ENCODE peak calls at places on chromosomes 16 and 17, in ten cellular contexts. C, N, H, R, Q, I, J, S, F and Z are unnamed samples.

GRCh38 chr17:63579633-63580032 is 21.1 kb upstream of the TACO1 start:
- DNase-seq in C (no peak), N (no peak), H (no peak), R (no peak), Q (no peak), I (no peak), J (no peak), S (no peak), F (no peak), Z (no peak)

GRCh38 chr16:11796227-11797165 is 562 bp downstream of the ZC3H7A start:
- DNase-seq in C (no peak), N (no peak), H (no peak), R (peak), Q (peak), I (peak), J (peak), S (no peak), F (peak), Z (peak)

GRCh38 chr17:37701424-37702020 is 43.3 kb downstream of the HNF1B start:
- DNase-seq in C (peak), N (no peak), H (peak), R (peak), Q (peak), I (peak), J (no peak), S (no peak), F (no peak), Z (no peak)

GRCh38 chr17:78040561-78041400 is 82.3 kb downstream of the TNRC6C start:
- DNase-seq in C (peak), N (no peak), H (peak), R (peak), Q (peak), I (peak), J (no peak), S (peak), F (peak), Z (peak)

GRCh38 chr16:75058815-75059214 is 57.8 kb downstream of the LDHD start:
- DNase-seq in C (no peak), N (no peak), H (no peak), R (no peak), Q (no peak), I (no peak), J (no peak), S (no peak), F (peak), Z (no peak)

GRCh38 chr17:39854909-39855308 is 9.2 kb downstream of the IKZF3 start:
- DNase-seq in C (no peak), N (no peak), H (no peak), R (no peak), Q (no peak), I (no peak), J (no peak), S (no peak), F (no peak), Z (no peak)

GRCh38 chr17:28645576-28645939 is 600 bp upstream of the BLTP2 start:
- DNase-seq in C (no peak), N (no peak), H (no peak), R (no peak), Q (peak), I (no peak), J (no peak), S (no peak), F (no peak), Z (peak)

GRCh38 chr16:80766798-80767197 is 37.6 kb downstream of the CDYL2 start:
- DNase-seq in C (no peak), N (no peak), H (no peak), R (no peak), Q (no peak), I (no peak), J (no peak), S (no peak), F (no peak), Z (no peak)

GRCh38 chr17:17367931-17368330 is 64.8 kb downstream of the NT5M start:
- DNase-seq in C (no peak), N (no peak), H (no peak), R (no peak), Q (no peak), I (no peak), J (no peak), S (no peak), F (no peak), Z (no peak)

GRCh38 chr16:17170435-17170834 is 300.3 kb downstream of the XYLT1 start:
- DNase-seq in C (no peak), N (no peak), H (no peak), R (no peak), Q (no peak), I (no peak), J (no peak), S (no peak), F (no peak), Z (no peak)

GRCh38 chr17:59331929-59332889 is 754 bp downstream of the YPEL2 start:
- DNase-seq in C (no peak), N (no peak), H (peak), R (no peak), Q (peak), I (peak), J (no peak), S (no peak), F (peak), Z (peak)

GRCh38 chr17:64658931-64659330 is 3.2 kb downstream of the SMURF2 start:
- DNase-seq in C (no peak), N (no peak), H (no peak), R (no peak), Q (no peak), I (no peak), J (peak), S (peak), F (no peak), Z (no peak)

GRCh38 chr17:75125984-75126383 is 5.6 kb downstream of the NT5C start:
- DNase-seq in C (no peak), N (no peak), H (no peak), R (no peak), Q (no peak), I (no peak), J (no peak), S (no peak), F (no peak), Z (no peak)

GRCh38 chr16:51953541-51953940 is 593.4 kb downstream of the TOX3 start:
- DNase-seq in C (no peak), N (no peak), H (no peak), R (no peak), Q (no peak), I (no peak), J (no peak), S (no peak), F (no peak), Z (no peak)

GRCh38 chr17:60468371-60468770 is 46.1 kb downstream of the CHCT1 start:
- DNase-seq in C (no peak), N (no peak), H (no peak), R (no peak), Q (no peak), I (no peak), J (no peak), S (no peak), F (no peak), Z (no peak)

GRCh38 chr16:2473425-2473926 is 1.5 kb upstream of the TBC1D24 start:
- DNase-seq in C (no peak), N (no peak), H (no peak), R (peak), Q (no peak), I (peak), J (no peak), S (no peak), F (no peak), Z (no peak)

GRCh38 chr17:41496803-41497484 is 7.2 kb upstream of the KRT36 start:
- DNase-seq in C (peak), N (peak), H (peak), R (peak), Q (peak), I (peak), J (peak), S (peak), F (peak), Z (peak)

GRCh38 chr16:69563605-69564580 is 1.9 kb upstream of the NFAT5 start:
- DNase-seq in C (peak), N (peak), H (peak), R (peak), Q (no peak), I (peak), J (peak), S (peak), F (no peak), Z (peak)